ENCODE peak calls at places on chromosome 2, in four cellular contexts. X is A549, O is right lobe of liver, E is endothelial cell of umbilical vein. B is an unnamed sample.

GRCh38 chr2:96146881-96147592 is 1.8 kb upstream of the DUSP2 start:
- DNase-seq in X (no peak), O (peak), E (no peak), B (no peak)

GRCh38 chr2:128310094-128310716 is 8.5 kb downstream of the HS6ST1 start:
- DNase-seq in O (no peak), X (no peak), E (no peak), B (peak)

GRCh38 chr2:8692783-8693768 is 11.2 kb downstream of the ID2 start:
- DNase-seq in O (no peak), X (peak), E (peak), B (peak)

GRCh38 chr2:2809771-2810170 is 478.7 kb upstream of the MYT1L start:
- DNase-seq in O (no peak), E (no peak), X (no peak), B (no peak)

GRCh38 chr2:19801367-19802087 is 100.3 kb downstream of the TTC32 start:
- DNase-seq in E (peak), X (peak), O (no peak), B (peak)

GRCh38 chr2:26284132-26284531 is 39.4 kb downstream of the HADHB start:
- DNase-seq in O (no peak), E (no peak), X (no peak), B (no peak)

GRCh38 chr2:98568161-98568956 is 40.0 kb downstream of the COA5 start:
- DNase-seq in E (no peak), X (no peak), O (no peak), B (no peak)

GRCh38 chr2:42795871-42796301 is 3.5 kb upstream of the HAAO start:
- DNase-seq in E (peak), X (no peak), O (no peak), B (no peak)

GRCh38 chr2:165864353-165864752 is 70.3 kb upstream of the GALNT3 start:
- DNase-seq in O (no peak), X (no peak), E (no peak), B (no peak)

GRCh38 chr2:69147841-69148533 is 135.0 kb downstream of the ANTXR1 start:
- DNase-seq in E (no peak), X (no peak), O (no peak), B (no peak)

GRCh38 chr2:157880927-157881326 is 4.8 kb upstream of the ACVR1 start:
- DNase-seq in E (no peak), O (no peak), X (no peak), B (no peak)

GRCh38 chr2:3039188-3040065 is 338.2 kb downstream of the EIPR1 start:
- DNase-seq in E (no peak), O (peak), X (no peak), B (no peak)

GRCh38 chr2:3469486-3469885 is 49.8 kb downstream of the ADI1 start:
- DNase-seq in O (no peak), E (no peak), X (no peak), B (no peak)

GRCh38 chr2:142716463-142717242 is 160.8 kb upstream of the KYNU start:
- DNase-seq in X (no peak), E (peak), O (no peak), B (no peak)

GRCh38 chr2:30255466-30256408 is 24.4 kb downstream of the LBH start:
- DNase-seq in X (no peak), E (no peak), O (no peak), B (no peak)

GRCh38 chr2:150567771-150568278 is 80.4 kb upstream of the RND3 start:
- DNase-seq in E (peak), O (no peak), X (no peak), B (no peak)

GRCh38 chr2:112646791-112647720 is 1.3 kb downstream of the SLC20A1 start:
- DNase-seq in O (no peak), E (peak), X (no peak), B (no peak)

GRCh38 chr2:127707890-127708648 is 6.8 kb downstream of the SFT2D3 start:
- DNase-seq in X (no peak), O (no peak), E (no peak), B (no peak)

GRCh38 chr2:44844651-44845270 is 96.7 kb upstream of the SIX3 start:
- DNase-seq in X (no peak), E (no peak), O (no peak), B (no peak)

GRCh38 chr2:203914546-203915169 is 21.9 kb upstream of the ICOS start:
- DNase-seq in O (no peak), E (no peak), X (no peak), B (no peak)

DNA sequence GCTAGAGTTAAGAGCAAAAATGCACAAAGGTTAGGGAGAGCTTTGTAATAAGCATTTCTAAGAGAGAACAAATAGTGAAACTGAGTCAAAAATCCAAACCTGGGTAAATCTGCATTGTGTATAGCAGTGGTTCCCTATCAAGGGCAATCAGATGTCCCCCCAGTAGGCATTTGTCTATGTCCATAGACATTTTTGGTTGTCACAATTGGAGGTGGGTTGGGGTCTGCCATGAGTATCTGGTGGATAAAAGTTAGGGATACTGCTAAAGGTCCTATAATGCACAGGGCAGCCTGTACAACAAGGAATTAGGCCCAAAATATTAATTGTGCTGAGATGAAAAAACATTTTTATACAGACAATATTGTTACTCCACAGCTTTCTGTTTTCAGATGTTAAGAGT is 21.0 kb downstream of the NOP58 start:
- DNase-seq in E (no peak), O (no peak), X (no peak), B (no peak)
- TF ChIP-seq POLR2A in E (no peak), O (no peak), X (no peak), B (no peak)

DNA sequence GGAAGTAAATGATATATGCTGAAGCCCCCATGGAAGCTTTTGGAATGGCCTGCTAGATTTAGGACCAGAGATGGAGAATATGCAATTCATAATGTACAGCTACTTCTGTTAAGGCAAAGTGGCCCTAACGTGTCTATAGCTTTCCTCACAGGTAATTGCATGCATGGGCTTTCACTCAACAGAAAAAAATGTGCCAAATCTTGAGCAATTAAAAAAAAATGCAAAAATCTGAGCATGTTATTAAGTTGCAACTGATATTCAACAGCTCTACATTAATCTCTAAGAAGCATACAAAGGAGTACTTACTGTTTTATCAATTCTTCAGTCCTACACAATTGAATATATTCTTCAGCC is 79.6 kb downstream of the EFEMP1 start:
- DNase-seq in E (no peak), X (no peak), O (no peak), B (no peak)
- TF ChIP-seq POLR2A in E (no peak), X (no peak), O (no peak), B (no peak)

DNA sequence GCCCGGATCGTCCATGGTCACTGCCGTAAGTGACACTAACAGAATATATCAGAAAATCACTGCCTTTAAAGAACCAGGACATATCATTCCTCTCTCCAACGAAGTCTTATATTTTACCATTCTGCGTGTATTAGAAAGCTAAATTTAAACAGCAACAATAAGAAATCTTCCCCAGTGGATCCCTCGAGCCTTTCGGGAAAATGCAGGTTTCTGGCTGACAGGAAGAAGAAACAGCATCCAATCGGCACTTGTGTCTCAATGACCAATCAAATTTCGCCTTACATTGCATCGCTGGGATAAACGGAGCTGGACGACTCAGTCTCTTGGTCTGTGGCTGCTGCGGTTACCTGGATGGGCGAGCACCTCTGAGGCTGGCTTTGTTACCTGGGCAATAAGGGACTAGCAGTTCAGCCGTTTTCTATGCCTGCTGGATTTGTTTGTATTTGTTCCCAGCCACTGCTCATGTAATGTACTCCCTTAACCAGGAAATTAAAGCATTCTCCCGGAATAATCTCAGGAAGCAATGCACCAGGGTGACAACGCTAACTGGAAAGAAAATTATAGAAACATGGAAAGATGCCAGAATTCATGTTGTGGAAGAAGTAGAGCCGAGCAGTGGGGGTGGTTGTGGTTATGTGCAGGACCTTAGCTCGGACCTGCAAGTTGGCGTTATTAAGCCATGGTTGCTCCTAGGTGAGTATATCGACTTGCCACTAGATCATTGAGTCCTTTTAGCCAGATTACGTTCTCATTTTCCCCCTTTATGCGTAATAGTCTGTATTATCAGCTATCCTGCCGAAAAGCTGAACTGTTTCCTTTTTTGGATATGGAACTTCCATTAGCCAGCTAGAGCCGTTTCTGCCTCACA is at the start of gene DUSP19:
- DNase-seq in O (peak), X (peak), E (peak), B (no peak)
- TF ChIP-seq POLR2A in O (peak), X (peak), E (peak), B (no peak)

GRCh38 chr2:136628490-136628889 is 136.9 kb upstream of the THSD7B start:
- DNase-seq in E (no peak), O (no peak), X (no peak), B (no peak)
- TF ChIP-seq POLR2A in E (no peak), O (no peak), X (no peak), B (no peak)